ENCODE peak calls at places on chromosomes 4 and X, in ten cellular contexts. O, G, U, B, L, A, Y, N, W and J are unnamed samples.
A peak's percentile ranks its signal among the peaks of the same experiment; 100 is the strongest.

GRCh38 chrX:129981752-129982299 is 609 bp upstream of the BCORL1 start:
- DNase-seq in B (peak; percentile 50), W (no peak), A (no peak), N (no peak), Y (no peak), O (no peak), U (no peak), G (no peak), L (no peak), J (peak; percentile 19)

GRCh38 chrX:125620715-125621587 is 301.3 kb downstream of the TEX13C start:
- DNase-seq in A (no peak), B (no peak), W (no peak), L (no peak), G (no peak), Y (no peak), N (no peak), U (no peak), O (no peak), J (no peak)

GRCh38 chr4:110183643-110184042 is 14.8 kb downstream of the ELOVL6 start:
- DNase-seq in N (no peak), U (no peak), L (no peak), G (no peak), A (no peak), B (no peak), W (no peak), O (no peak), Y (no peak), J (no peak)

GRCh38 chr4:139223682-139224317 is 46.8 kb upstream of the ELF2 start:
- DNase-seq in N (no peak), A (no peak), G (no peak), L (no peak), O (no peak), W (no peak), U (no peak), B (no peak), Y (no peak), J (no peak)

GRCh38 chr4:73137121-73137520 is 67.6 kb upstream of the COX18 start:
- DNase-seq in W (no peak), G (no peak), O (no peak), Y (no peak), N (no peak), U (no peak), L (no peak), A (no peak), B (no peak), J (no peak)

GRCh38 chr4:113292371-113293042 is 243.1 kb downstream of the ANK2 start:
- DNase-seq in O (peak; percentile 70), N (no peak), B (no peak), G (no peak), Y (peak; percentile 57), W (peak; percentile 80), U (no peak), L (peak; percentile 80), A (no peak), J (peak; percentile 19)

GRCh38 chr4:152220201-152220666 is 315.7 kb downstream of the FBXW7 start:
- DNase-seq in A (no peak), N (no peak), G (no peak), O (no peak), U (no peak), L (no peak), B (no peak), Y (no peak), W (no peak), J (no peak)

GRCh38 chr4:111398906-111399330 is 746.3 kb upstream of the FAM241A start:
- DNase-seq in U (no peak), O (no peak), G (no peak), B (no peak), L (no peak), W (no peak), Y (no peak), A (no peak), N (no peak), J (no peak)

GRCh38 chrX:82676386-82676785 is 831.7 kb upstream of the POU3F4 start:
- DNase-seq in O (no peak), B (no peak), L (no peak), A (no peak), Y (no peak), N (no peak), G (no peak), U (no peak), W (no peak), J (no peak)

GRCh38 chr4:113445286-113445685 is 316.3 kb downstream of the CAMK2D start:
- DNase-seq in A (peak; percentile 30), O (peak; percentile 49), B (no peak), W (peak; percentile 85), Y (no peak), N (no peak), U (no peak), G (peak; percentile 74), L (no peak), J (peak; percentile 21)

GRCh38 chrX:9604111-9604907 is 139.5 kb downstream of the TBL1X start:
- DNase-seq in A (peak; percentile 18), B (no peak), W (no peak), N (no peak), Y (peak; percentile 59), O (peak; percentile 75), G (no peak), L (no peak), U (no peak), J (no peak)

GRCh38 chrX:92213781-92214180 is 434.6 kb downstream of the PCDH11X start:
- DNase-seq in W (no peak), A (no peak), L (no peak), Y (no peak), N (no peak), U (no peak), G (no peak), O (no peak), B (no peak), J (no peak)

GRCh38 chrX:48003367-48003757 is 427 bp downstream of the ZNF182 start:
- DNase-seq in U (no peak), B (peak; percentile 38), G (no peak), O (no peak), A (no peak), L (no peak), Y (peak; percentile 49), N (no peak), W (no peak), J (peak; percentile 26)

GRCh38 chrX:132612990-132613564 is 124.2 kb upstream of the MBNL3 start:
- DNase-seq in W (no peak), G (no peak), N (no peak), U (peak; percentile 56), Y (no peak), O (peak; percentile 59), B (peak; percentile 34), L (peak; percentile 54), A (peak; percentile 19), J (peak; percentile 27)

GRCh38 chr4:94551616-94552564 is 100.1 kb downstream of the PDLIM5 start:
- DNase-seq in B (no peak), N (no peak), G (no peak), L (no peak), U (no peak), W (no peak), A (no peak), O (no peak), Y (no peak), J (no peak)
- TF ChIP-seq EP300 in B (no peak), N (no peak), G (no peak), L (no peak), U (no peak), W (no peak), A (no peak), O (no peak), Y (no peak), J (no peak)

DNA sequence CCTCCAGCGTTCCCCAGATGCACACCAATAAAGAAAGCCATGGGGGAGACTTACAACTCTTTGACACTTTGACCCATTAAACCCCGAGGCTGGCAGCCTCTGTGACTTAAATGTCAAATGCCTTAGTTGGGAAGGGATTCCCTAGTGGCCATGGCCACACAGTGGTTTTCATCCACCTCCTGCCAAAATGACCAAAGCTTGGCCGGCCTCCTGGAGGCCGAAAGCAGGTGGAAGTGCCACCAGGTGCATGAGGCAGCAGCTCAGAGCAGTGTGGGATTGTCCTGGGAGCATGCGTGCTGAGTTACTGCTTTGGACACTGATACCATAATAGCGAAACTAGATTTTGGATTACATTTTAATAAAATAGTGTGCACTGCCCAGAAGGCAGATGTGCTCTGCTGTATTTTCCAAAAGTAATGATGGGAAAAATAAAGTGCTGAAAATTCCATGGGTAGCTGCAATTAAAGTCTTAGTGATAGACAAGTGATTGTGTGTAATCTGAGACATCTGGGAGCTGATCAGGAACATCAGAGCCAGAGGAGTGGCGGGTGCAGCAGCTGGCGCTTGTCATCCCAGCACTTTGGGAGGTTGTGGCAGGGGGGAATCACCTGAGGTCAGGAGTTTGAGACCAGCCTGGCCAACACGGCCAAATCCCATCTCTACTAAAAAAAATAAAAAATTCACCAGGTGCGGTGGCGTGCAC is 39.8 kb upstream of the TADA2B start:
- DNase-seq in O (no peak), B (no peak), N (no peak), G (no peak), W (peak; percentile 35), U (no peak), L (no peak), Y (no peak), A (no peak), J (no peak)
- H3K36me3 ChIP-seq in O (no peaks in the 10 kb centered on the region), B (peaks cover 15% of the 10 kb centered on the region), N (peaks cover 74% of the 10 kb centered on the region), G (peaks cover 78% of the 10 kb centered on the region), W (peaks cover 23% of the 10 kb centered on the region), U (peaks cover 56% of the 10 kb centered on the region), L (peaks cover 49% of the 10 kb centered on the region), Y (peaks cover 39% of the 10 kb centered on the region), A (peaks cover 21% of the 10 kb centered on the region), J (peaks cover 39% of the 10 kb centered on the region)

GRCh38 chrX:107107459-107107858 is 11.2 kb downstream of the RBM41 start:
- DNase-seq in B (no peak), U (no peak), O (no peak), N (no peak), A (no peak), Y (no peak), L (no peak), W (no peak), G (no peak), J (no peak)

GRCh38 chrX:107102980-107103379 is 15.6 kb downstream of the RBM41 start:
- DNase-seq in Y (no peak), W (no peak), L (no peak), U (no peak), B (no peak), O (no peak), A (no peak), N (peak; percentile 3), G (no peak), J (no peak)
- TF ChIP-seq EP300 in Y (no peak), W (no peak), L (no peak), U (no peak), B (no peak), O (no peak), A (no peak), N (no peak), G (no peak), J (no peak)

GRCh38 chr4:185318679-185319078 is 77.0 kb downstream of the LRP2BP start:
- DNase-seq in N (peak; percentile 81), Y (no peak), W (no peak), G (no peak), A (no peak), B (no peak), U (no peak), O (no peak), L (no peak), J (no peak)
- H3K36me3 ChIP-seq in N (peaks cover 11% of the 10 kb centered on the region), Y (no peaks in the 10 kb centered on the region), W (no peaks in the 10 kb centered on the region), G (no peaks in the 10 kb centered on the region), A (no peaks in the 10 kb centered on the region), B (peaks cover 57% of the 10 kb centered on the region), U (no peaks in the 10 kb centered on the region), O (no peaks in the 10 kb centered on the region), L (peaks cover 26% of the 10 kb centered on the region), J (no peaks in the 10 kb centered on the region)